ENCODE peak calls at places on chromosomes 1 and 21, in ten cellular contexts. Z is non-pigmented ciliary epithelial cell; Q is CD8-positive, alpha-beta T cell; C is KBM-7; E is ecto neural progenitor cell; Y is uterus; V is NCI-H1930; M is islet precursor cell; W is neural progenitor cell; I is C1 segment of cervical spinal cord. K is an unnamed sample.

GRCh38 chr1:230754831-230755230 is 7.6 kb downstream of the CAPN9 start:
- DNase-seq in E (no peak), M (no peak), C (no peak), V (no peak), Y (no peak), Q (no peak), I (no peak), Z (no peak), W (no peak), K (no peak)

GRCh38 chr1:2314297-2314802 is 77.0 kb downstream of the MORN1 start:
- DNase-seq in V (no peak), E (peak; percentile 90), Z (no peak), C (no peak), Q (no peak), W (peak; percentile 93), I (no peak), Y (peak; percentile 69), M (peak; percentile 91), K (peak; percentile 22)

GRCh38 chr21:41901099-41901498 is 22.0 kb upstream of the PRDM15 start:
- DNase-seq in W (no peak), Q (no peak), V (no peak), Z (no peak), I (no peak), C (no peak), E (no peak), Y (no peak), M (no peak), K (no peak)

GRCh38 chr1:68301538-68301937 is 69.2 kb upstream of the WLS start:
- DNase-seq in W (no peak), Y (no peak), E (no peak), I (no peak), C (no peak), Z (no peak), V (no peak), Q (no peak), M (no peak), K (peak; percentile 61)

GRCh38 chr1:22914156-22914555 is 58.5 kb downstream of the LACTBL1 start:
- DNase-seq in C (no peak), E (no peak), Z (no peak), M (no peak), Y (no peak), Q (no peak), I (no peak), W (no peak), V (no peak), K (no peak)

GRCh38 chr1:145990249-145991097 is 5.9 kb downstream of the TXNIP start:
- DNase-seq in I (no peak), V (no peak), E (no peak), C (peak; percentile 31), Z (no peak), Y (peak; percentile 44), W (no peak), Q (no peak), M (peak; percentile 27), K (peak; percentile 46)

GRCh38 chr21:20276954-20277353 is 721.3 kb upstream of the NCAM2 start:
- DNase-seq in I (no peak), C (no peak), Q (no peak), E (no peak), Z (no peak), W (peak; percentile 31), V (no peak), Y (no peak), M (no peak), K (peak; percentile 44)

GRCh38 chr21:25896657-25897056 is 161.9 kb downstream of the GABPA start:
- DNase-seq in Q (no peak), W (no peak), Z (no peak), I (no peak), C (no peak), V (no peak), Y (no peak), E (no peak), M (no peak), K (no peak)

GRCh38 chr1:110237406-110238152 is 27.5 kb downstream of the KCNC4 start:
- DNase-seq in I (no peak), W (no peak), E (no peak), C (no peak), Q (no peak), Z (no peak), M (no peak), Y (no peak), V (no peak), K (no peak)

GRCh38 chr1:10295471-10296085 is 85.2 kb downstream of the KIF1B start:
- DNase-seq in I (peak; percentile 40), C (no peak), Z (no peak), Q (no peak), W (peak; percentile 34), E (no peak), V (no peak), M (no peak), Y (no peak), K (no peak)

GRCh38 chr1:155962599-155963211 is 15.6 kb downstream of the ARHGEF2 start:
- DNase-seq in Z (no peak), Q (no peak), C (no peak), Y (peak; percentile 51), M (no peak), W (no peak), V (no peak), I (no peak), E (no peak), K (no peak)